ENCODE peak calls at places on chromosomes 6 and 20, in eight cellular contexts. I is A673, Z is fibroblast of lung, F is cardiac muscle cell, B is psoas muscle, T is GM12878, Q is heart right ventricle, O is hepatocyte. P is an unnamed sample.

GRCh38 chr20:1721687-1722512 is 64.3 kb upstream of the SIRPG start:
- DNase-seq in I (no peak), T (no peak), O (no peak), Q (no peak), B (no peak), F (no peak), Z (no peak), P (no peak)

GRCh38 chr6:139943391-139943790 is 568.9 kb upstream of the CITED2 start:
- DNase-seq in B (no peak), Q (no peak), O (peak), I (peak), T (no peak), F (no peak), Z (peak), P (peak)

GRCh38 chr6:116087437-116088027 is 13.1 kb upstream of the NT5DC1 start:
- DNase-seq in T (peak), O (peak), B (no peak), F (no peak), I (no peak), Z (peak), Q (no peak), P (no peak)

GRCh38 chr6:36920546-36920945 is 34.0 kb upstream of the PI16 start:
- DNase-seq in I (no peak), B (no peak), Z (no peak), O (no peak), F (no peak), T (no peak), Q (no peak), P (no peak)

GRCh38 chr6:52416629-52417151 is 3.5 kb upstream of the EFHC1 start:
- DNase-seq in B (no peak), I (peak), Q (no peak), T (peak), O (peak), Z (peak), F (peak), P (no peak)

GRCh38 chr6:157707576-157707975 is 115.5 kb upstream of the SNX9 start:
- DNase-seq in F (no peak), Q (no peak), T (no peak), B (no peak), O (no peak), Z (no peak), I (no peak), P (no peak)

GRCh38 chr6:106538145-106538544 is 91.2 kb downstream of the RTN4IP1 start:
- DNase-seq in O (no peak), Q (no peak), T (no peak), Z (no peak), F (no peak), I (no peak), B (no peak), P (no peak)

GRCh38 chr6:149963462-149964242 is at the start of gene ULBP1:
- DNase-seq in O (peak), B (peak), Z (peak), I (peak), Q (peak), T (no peak), F (peak), P (no peak)

GRCh38 chr20:48788486-48789072 is 39.2 kb downstream of the PREX1 start:
- DNase-seq in T (peak), F (no peak), O (no peak), I (peak), Z (no peak), B (no peak), Q (no peak), P (no peak)

GRCh38 chr20:48789781-48790544 is 37.8 kb downstream of the PREX1 start:
- DNase-seq in I (no peak), B (no peak), F (no peak), O (no peak), Z (no peak), Q (no peak), T (no peak), P (no peak)

GRCh38 chr20:48789185-48789668 is 38.6 kb downstream of the PREX1 start:
- DNase-seq in I (no peak), T (no peak), Q (no peak), O (no peak), B (no peak), F (no peak), Z (no peak), P (no peak)

GRCh38 chr20:48791666-48792071 is 36.1 kb downstream of the PREX1 start:
- DNase-seq in B (no peak), I (no peak), F (no peak), T (no peak), O (no peak), Q (no peak), Z (peak), P (no peak)

DNA sequence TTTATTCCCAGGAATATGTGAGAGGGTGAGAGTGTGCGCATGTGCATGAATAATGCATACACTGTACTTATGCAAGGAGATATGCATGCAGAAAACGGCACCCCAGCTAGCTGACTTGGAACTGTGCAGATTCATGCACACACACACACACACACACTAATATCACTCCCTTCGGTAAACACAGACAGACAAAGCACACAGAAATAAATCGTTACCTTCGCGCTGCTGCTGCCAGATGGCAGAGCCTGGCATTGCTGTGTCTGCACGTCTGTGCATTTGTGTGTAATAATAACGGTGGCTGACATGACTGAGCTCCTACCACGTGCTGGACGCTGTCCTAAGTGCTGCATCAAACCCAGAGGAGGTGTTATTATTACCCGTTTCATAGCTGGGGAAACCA is 36.8 kb downstream of the PREX1 start:
- DNase-seq in F (no peak), Q (no peak), B (no peak), I (peak), Z (peak), T (no peak), O (no peak), P (no peak)
- TF ChIP-seq CTCF in F (no peak), Q (no peak), B (no peak), I (peak), Z (no peak), T (no peak), O (peak), P (no peak)

GRCh38 chr6:108477034-108477433 is 83.7 kb upstream of the FOXO3 start:
- DNase-seq in F (no peak), O (no peak), Q (no peak), T (no peak), B (no peak), Z (no peak), I (no peak), P (no peak)

GRCh38 chr6:108484016-108484415 is 76.7 kb upstream of the FOXO3 start:
- DNase-seq in O (no peak), B (no peak), Q (no peak), F (no peak), T (no peak), I (no peak), Z (peak), P (no peak)

GRCh38 chr6:108482559-108482958 is 78.2 kb upstream of the FOXO3 start:
- DNase-seq in F (no peak), O (no peak), Q (no peak), Z (no peak), I (no peak), T (no peak), B (no peak), P (no peak)
- H3K4me3 ChIP-seq in F (no peak), O (no peak), Q (no peak), Z (no peak), I (no peak), T (no peak), B (no peak), P (no peak)

DNA sequence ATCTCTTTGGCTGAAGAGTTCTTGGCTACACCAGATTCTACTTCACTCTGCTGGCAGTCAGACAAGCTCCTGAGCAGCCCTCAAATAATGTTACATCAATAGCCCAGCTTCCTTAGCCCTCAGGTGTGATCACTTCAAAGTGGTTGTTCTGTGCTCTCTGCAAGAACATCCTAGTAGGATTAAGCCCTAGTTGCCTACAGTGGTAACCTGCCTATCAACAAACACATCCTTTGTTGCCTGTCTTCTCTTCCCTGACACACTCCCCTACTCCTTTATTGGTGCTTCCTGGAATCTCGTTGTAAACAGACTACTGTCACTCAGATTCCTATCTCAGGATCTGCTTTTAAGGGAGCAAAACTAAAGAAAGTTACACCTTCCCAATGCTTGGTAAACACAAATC is 45.1 kb upstream of the TASP1 start:
- DNase-seq in Q (no peak), I (no peak), O (no peak), T (no peak), B (no peak), Z (no peak), F (no peak), P (no peak)
- TF ChIP-seq CTCF in Q (no peak), I (no peak), O (no peak), T (no peak), B (no peak), Z (no peak), F (no peak), P (no peak)

GRCh38 chr6:145813285-145814034 is 1.1 kb downstream of the FBXO30 start:
- DNase-seq in T (no peak), B (no peak), O (peak), Z (peak), F (peak), Q (no peak), I (peak), P (no peak)

GRCh38 chr6:145808239-145808638 is 6.4 kb downstream of the FBXO30 start:
- DNase-seq in F (no peak), Z (no peak), B (no peak), T (no peak), O (no peak), Q (no peak), I (no peak), P (no peak)

GRCh38 chr6:145809211-145809610 is 5.4 kb downstream of the FBXO30 start:
- DNase-seq in F (no peak), I (no peak), B (no peak), Q (no peak), O (no peak), T (no peak), Z (no peak), P (no peak)

GRCh38 chr6:145811741-145812140 is 2.9 kb downstream of the FBXO30 start:
- DNase-seq in B (no peak), T (no peak), F (no peak), I (no peak), Z (no peak), O (no peak), Q (no peak), P (no peak)

DNA sequence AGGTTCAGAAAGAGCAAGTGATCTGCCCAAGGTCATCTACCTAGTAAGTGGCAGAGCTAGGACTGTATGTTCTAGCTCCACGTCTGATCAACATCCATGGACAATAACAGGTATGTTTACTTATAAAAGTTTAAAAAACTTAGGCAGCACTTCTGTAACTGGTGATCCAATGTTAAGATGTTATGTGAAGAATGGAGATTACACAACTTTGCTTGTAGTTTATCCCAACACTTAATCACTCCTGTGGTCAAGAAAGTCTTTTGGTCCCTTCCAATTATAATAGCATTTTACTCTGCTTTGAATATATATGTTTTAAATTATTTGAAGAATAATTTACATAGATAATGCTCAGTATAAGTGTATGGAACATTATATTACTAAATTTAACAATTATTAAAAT is 4.8 kb downstream of the FBXO30 start:
- DNase-seq in O (no peak), I (no peak), B (no peak), Q (no peak), F (no peak), Z (peak), T (no peak), P (peak)
- H3K4me3 ChIP-seq in O (no peak), I (no peak), B (peak), Q (no peak), F (no peak), Z (no peak), T (no peak), P (no peak)

GRCh38 chr6:31474871-31475286 is 23.1 kb upstream of the MICB start:
- DNase-seq in Q (no peak), B (no peak), F (no peak), Z (no peak), O (no peak), T (no peak), I (peak), P (no peak)

GRCh38 chr6:31477521-31477920 is 20.4 kb upstream of the MICB start:
- DNase-seq in I (no peak), Z (no peak), F (no peak), B (no peak), Q (no peak), O (no peak), T (no peak), P (no peak)

GRCh38 chr6:31478186-31478950 is 19.6 kb upstream of the MICB start:
- DNase-seq in O (no peak), B (no peak), F (no peak), T (no peak), Z (no peak), I (no peak), Q (no peak), P (no peak)

GRCh38 chr6:31473780-31474725 is 23.9 kb upstream of the MICB start:
- DNase-seq in T (no peak), O (no peak), F (no peak), Z (peak), Q (no peak), I (peak), B (no peak), P (no peak)

GRCh38 chr6:31476515-31477139 is 21.3 kb upstream of the MICB start:
- DNase-seq in Q (no peak), B (no peak), O (no peak), I (no peak), T (no peak), F (no peak), Z (no peak), P (no peak)
- TF ChIP-seq CTCF in Q (no peak), B (no peak), O (no peak), I (no peak), T (peak), F (no peak), Z (no peak), P (peak)

GRCh38 chr6:107740496-107741190 is 83.5 kb downstream of the SCML4 start:
- DNase-seq in Q (no peak), F (no peak), I (no peak), Z (no peak), O (no peak), T (no peak), B (no peak), P (no peak)
- H3K4me3 ChIP-seq in Q (no peak), F (no peak), I (no peak), Z (no peak), O (no peak), T (no peak), B (no peak), P (no peak)

GRCh38 chr6:74277749-74278148 is 581.7 kb downstream of the CD109 start:
- DNase-seq in Z (peak), F (peak), T (no peak), B (no peak), I (peak), Q (no peak), O (peak), P (no peak)

GRCh38 chr6:74282143-74282689 is 586.2 kb downstream of the CD109 start:
- DNase-seq in T (no peak), O (no peak), I (no peak), Q (peak), F (no peak), B (no peak), Z (no peak), P (no peak)

GRCh38 chr6:74284266-74284665 is 588.3 kb downstream of the CD109 start:
- DNase-seq in T (no peak), O (no peak), I (no peak), Z (no peak), Q (no peak), B (no peak), F (no peak), P (no peak)

GRCh38 chr6:74280130-74280692 is 584.2 kb downstream of the CD109 start:
- DNase-seq in B (no peak), T (no peak), O (no peak), I (peak), Z (no peak), Q (no peak), F (no peak), P (no peak)
- TF ChIP-seq CTCF in B (no peak), T (no peak), O (no peak), I (peak), Z (peak), Q (no peak), F (peak), P (peak)

GRCh38 chr20:46349742-46350056 is 41.4 kb upstream of the CDH22 start:
- DNase-seq in I (no peak), B (no peak), Q (no peak), T (no peak), O (peak), F (no peak), Z (no peak), P (no peak)
- H3K4me3 ChIP-seq in I (no peak), B (no peak), Q (no peak), T (peak), O (no peak), F (no peak), Z (no peak), P (no peak)

GRCh38 chr20:33730946-33731692 is 677 bp upstream of the ZNF341 start:
- DNase-seq in B (no peak), T (no peak), I (no peak), Q (no peak), Z (no peak), F (no peak), O (no peak), P (no peak)

GRCh38 chr20:33732166-33732970 is 572 bp downstream of the ZNF341 start:
- DNase-seq in F (no peak), Q (peak), I (peak), Z (peak), O (no peak), T (peak), B (peak), P (no peak)

GRCh38 chr20:33736962-33737361 is 5.2 kb downstream of the ZNF341 start:
- DNase-seq in Q (no peak), Z (no peak), B (no peak), O (no peak), T (no peak), I (no peak), F (no peak), P (no peak)

GRCh38 chr20:33731693-33732165 is at the start of gene ZNF341:
- DNase-seq in T (peak), I (peak), B (peak), Q (peak), Z (peak), O (peak), F (peak), P (no peak)

DNA sequence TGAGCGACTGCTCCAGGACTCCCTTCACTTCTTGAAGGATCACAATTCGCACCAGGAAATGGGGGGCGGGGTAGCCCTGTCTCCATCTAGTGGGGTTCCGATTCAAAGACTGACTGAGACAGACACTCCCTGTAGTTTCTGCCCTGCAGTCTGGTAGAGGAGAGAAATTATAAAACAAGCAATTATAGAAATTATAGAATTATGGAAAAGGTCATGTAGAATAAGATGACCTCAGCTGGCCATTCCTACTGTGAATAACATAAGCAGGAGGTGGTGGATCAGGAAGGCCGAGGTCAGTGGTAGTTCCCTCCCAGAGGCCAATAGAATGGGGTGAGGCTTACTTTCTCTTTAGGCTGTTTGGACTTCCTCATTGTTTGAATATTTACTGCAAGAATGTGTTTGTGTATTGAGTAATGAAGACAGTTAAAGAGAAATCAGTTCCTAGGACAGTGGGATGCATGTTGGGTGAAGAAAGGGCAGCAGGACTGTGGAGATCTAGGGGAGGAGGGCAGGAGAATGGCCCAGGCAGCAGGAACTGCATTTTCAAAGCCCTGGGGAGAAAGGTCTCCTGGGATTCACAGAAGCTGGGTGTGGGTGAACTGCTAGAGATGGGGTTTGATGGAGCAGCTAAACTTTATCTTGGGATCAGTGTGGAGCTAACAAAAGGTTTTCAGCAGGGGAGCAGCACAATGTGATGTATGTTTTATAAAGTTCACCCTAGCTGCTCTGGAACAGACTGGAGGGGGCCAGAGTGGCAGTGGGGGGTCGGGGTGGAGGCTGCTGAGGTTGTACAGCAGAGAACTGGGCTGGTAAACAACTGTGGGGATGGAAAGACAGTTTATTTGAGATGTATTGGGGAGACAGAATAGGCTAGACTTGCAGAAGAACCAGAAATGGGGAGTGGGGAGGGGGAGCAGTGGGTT is 2.1 kb downstream of the ZNF341 start:
- DNase-seq in B (no peak), I (peak), T (peak), O (peak), Q (no peak), F (no peak), Z (peak), P (peak)
- TF ChIP-seq CTCF in B (no peak), I (no peak), T (no peak), O (no peak), Q (no peak), F (no peak), Z (no peak), P (no peak)

GRCh38 chr6:134175532-134176282 is 123.3 kb upstream of the SLC2A12 start:
- DNase-seq in Z (peak), I (peak), B (peak), Q (peak), O (peak), T (no peak), F (peak), P (no peak)

GRCh38 chr6:134176283-134176975 is 124.0 kb upstream of the SLC2A12 start:
- DNase-seq in Z (peak), F (peak), T (no peak), O (peak), B (peak), I (peak), Q (peak), P (no peak)

GRCh38 chr6:134177753-134178229 is 125.4 kb upstream of the SLC2A12 start:
- DNase-seq in B (no peak), Z (peak), F (no peak), Q (no peak), O (peak), T (no peak), I (no peak), P (no peak)

GRCh38 chr6:134178230-134179044 is 126.0 kb upstream of the SLC2A12 start:
- DNase-seq in I (peak), Z (peak), T (peak), F (peak), Q (peak), B (peak), O (peak), P (no peak)

DNA sequence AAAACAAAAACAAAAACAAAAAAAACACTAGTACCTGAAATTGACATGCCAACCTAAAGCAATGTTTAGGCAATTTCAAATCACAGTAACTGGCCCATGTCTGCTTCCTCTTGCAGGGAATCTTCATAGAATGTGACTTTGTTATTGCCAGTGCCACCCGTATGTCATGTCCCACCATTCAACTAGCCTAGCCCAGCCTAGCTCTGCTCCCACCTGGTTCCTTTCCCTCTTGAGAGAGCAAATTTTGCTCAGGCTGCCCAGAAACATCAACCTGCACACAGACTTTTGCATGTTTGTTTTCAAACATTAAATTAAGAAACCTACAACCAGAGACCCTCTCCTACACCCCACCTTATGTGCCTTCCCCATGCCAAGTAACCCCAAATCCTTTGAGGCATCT is 124.8 kb upstream of the SLC2A12 start:
- DNase-seq in F (no peak), Q (no peak), Z (no peak), B (no peak), I (no peak), O (no peak), T (no peak), P (no peak)
- H3K4me3 ChIP-seq in F (no peak), Q (peak), Z (no peak), B (peak), I (peak), O (no peak), T (no peak), P (peak)

P was measured in epithelial cell of proximal tubule.